ENCODE peak calls at places on chromosomes 11 and 22, in five cellular contexts. H is heart right ventricle; R is fibroblast of villous mesenchyme; Y is NCI-H774; S is stimulated activated CD8-positive, alpha-beta memory T cell treated with anti-CD3 and anti-CD28 coated beads, Interleukin-15, amount 100 ng/mL, for 4 hours. U is an unnamed sample.

GRCh38 chr22:46731246-46732040 is 6.6 kb downstream of the CERK start:
- DNase-seq in H (peak), R (peak), Y (no peak), S (no peak), U (peak)

GRCh38 chr11:86511086-86511551 is 136.4 kb downstream of the CCDC81 start:
- DNase-seq in H (no peak), R (peak), Y (no peak), S (no peak), U (peak)

GRCh38 chr11:118791961-118792578 is 1.1 kb upstream of the DDX6 start:
- DNase-seq in H (no peak), R (no peak), Y (no peak), S (peak), U (peak)

GRCh38 chr11:57476223-57476882 is 16.0 kb downstream of the RTN4RL2 start:
- DNase-seq in H (peak), R (no peak), Y (peak), S (no peak), U (no peak)

GRCh38 chr11:15053201-15053685 is 20.1 kb upstream of the CALCB start:
- DNase-seq in H (no peak), R (peak), Y (no peak), S (no peak), U (no peak)

GRCh38 chr11:66704659-66705360 is 24.2 kb downstream of the SPTBN2 start:
- DNase-seq in H (no peak), R (no peak), Y (no peak), S (no peak), U (no peak)

GRCh38 chr22:27494821-27495220 is 306.7 kb downstream of the MN1 start:
- DNase-seq in H (no peak), R (no peak), Y (no peak), S (no peak), U (no peak)

GRCh38 chr11:27795955-27796861 is 96.0 kb upstream of the BDNF start:
- DNase-seq in H (no peak), R (no peak), Y (peak), S (no peak), U (no peak)

GRCh38 chr22:29275167-29275566 is 7.1 kb downstream of the EWSR1 start:
- DNase-seq in H (no peak), R (peak), Y (no peak), S (no peak), U (peak)

GRCh38 chr11:88174627-88175003 is 628 bp downstream of the RAB38 start:
- DNase-seq in H (peak), R (peak), Y (peak), S (no peak), U (peak)

GRCh38 chr22:20002098-20002497 is 14.5 kb downstream of the ARVCF start:
- DNase-seq in H (peak), R (peak), Y (no peak), S (no peak), U (no peak)

GRCh38 chr22:29353286-29353685 is 35.1 kb downstream of the AP1B1 start:
- DNase-seq in H (no peak), R (no peak), Y (no peak), S (no peak), U (no peak)

GRCh38 chr11:47941907-47942558 is 38.3 kb upstream of the PTPRJ start:
- DNase-seq in H (no peak), R (no peak), Y (no peak), S (no peak), U (peak)

GRCh38 chr11:126547161-126547560 is 191.7 kb downstream of the ST3GAL4 start:
- DNase-seq in H (no peak), R (peak), Y (no peak), S (no peak), U (peak)

GRCh38 chr22:42379961-42380537 is 52.2 kb downstream of the NFAM1 start:
- DNase-seq in H (no peak), R (no peak), Y (no peak), S (no peak), U (no peak)

GRCh38 chr22:40498454-40499186 is 128.2 kb downstream of the SGSM3 start:
- DNase-seq in H (no peak), R (peak), Y (no peak), S (no peak), U (peak)

GRCh38 chr11:114316980-114317675 is 20.9 kb downstream of the NNMT start:
- DNase-seq in H (no peak), R (peak), Y (no peak), S (no peak), U (peak)

GRCh38 chr22:17470880-17471500 is 92.3 kb upstream of the SLC25A18 start:
- DNase-seq in H (no peak), R (no peak), Y (no peak), S (no peak), U (no peak)

GRCh38 chr22:31977141-31977781 is 32.9 kb downstream of the YWHAH start:
- DNase-seq in H (peak), R (peak), Y (peak), S (peak), U (peak)